ENCODE peak calls at places on chromosome 9, in six cellular contexts. G is CD8-positive, alpha-beta T cell; R is uterus; Q is GM12865; F is putamen; B is mammary epithelial cell. M is an unnamed sample.

GRCh38 chr9:94912700-94913249 is 186.3 kb downstream of the AOPEP start:
- DNase-seq in R (no peak), Q (no peak), G (no peak), B (peak; percentile 67), F (no peak), M (peak; percentile 98)

GRCh38 chr9:15277400-15278137 is 29.4 kb downstream of the TTC39B start:
- DNase-seq in G (no peak), R (no peak), F (peak; percentile 57), Q (peak; percentile 33), B (peak; percentile 22), M (peak; percentile 13)

GRCh38 chr9:16964228-16964627 is 93.8 kb upstream of the BNC2 start:
- DNase-seq in B (peak; percentile 62), Q (no peak), F (no peak), R (no peak), G (no peak), M (peak; percentile 60)

GRCh38 chr9:3508531-3509374 is 17.0 kb downstream of the RFX3 start:
- DNase-seq in B (peak; percentile 47), F (peak; percentile 17), R (no peak), G (no peak), Q (peak; percentile 41), M (no peak)

GRCh38 chr9:108691614-108692013 is 164.2 kb downstream of the ACTL7B start:
- DNase-seq in G (no peak), F (no peak), Q (no peak), B (peak; percentile 66), R (no peak), M (no peak)

GRCh38 chr9:32665101-32665500 is 29.6 kb upstream of the TAF1L start:
- DNase-seq in B (peak; percentile 80), Q (no peak), R (no peak), G (no peak), F (peak; percentile 21), M (peak; percentile 35)

GRCh38 chr9:104794070-104794469 is 30.1 kb downstream of the NIPSNAP3B start:
- DNase-seq in B (no peak), Q (no peak), G (no peak), R (no peak), F (no peak), M (peak; percentile 25)

GRCh38 chr9:130870491-130871381 is 25.9 kb downstream of the QRFP start:
- DNase-seq in Q (peak; percentile 67), F (no peak), B (no peak), R (no peak), G (no peak), M (no peak)

GRCh38 chr9:3299872-3300271 is 225.9 kb downstream of the RFX3 start:
- DNase-seq in G (no peak), F (no peak), R (no peak), Q (peak; percentile 67), B (no peak), M (no peak)

GRCh38 chr9:22447607-22448305 is 1.1 kb downstream of the DMRTA1 start:
- DNase-seq in B (no peak), G (no peak), Q (no peak), F (no peak), R (no peak), M (no peak)

GRCh38 chr9:70172532-70172931 is 86.2 kb upstream of the SMC5 start:
- DNase-seq in B (no peak), G (no peak), Q (no peak), F (no peak), R (no peak), M (no peak)

GRCh38 chr9:108517591-108518365 is 338.0 kb downstream of the ACTL7B start:
- DNase-seq in R (no peak), Q (no peak), G (no peak), B (no peak), F (no peak), M (no peak)

GRCh38 chr9:2655411-2655901 is 33.9 kb downstream of the VLDLR start:
- DNase-seq in Q (peak; percentile 29), B (peak; percentile 92), G (peak; percentile 7), F (no peak), R (no peak), M (peak; percentile 87)

GRCh38 chr9:19133549-19134345 is 6.5 kb upstream of the PLIN2 start:
- DNase-seq in Q (peak; percentile 21), F (no peak), G (no peak), B (no peak), R (no peak), M (no peak)

GRCh38 chr9:4110562-4110961 is 189.3 kb downstream of the GLIS3 start:
- DNase-seq in Q (no peak), F (no peak), G (no peak), B (no peak), R (no peak), M (no peak)

GRCh38 chr9:70121818-70122436 is 78.3 kb downstream of the MAMDC2 start:
- DNase-seq in Q (no peak), B (peak; percentile 60), G (no peak), F (no peak), R (no peak), M (no peak)

GRCh38 chr9:128045876-128046275 is 21.2 kb downstream of the NAIF1 start:
- DNase-seq in F (no peak), Q (no peak), B (no peak), G (no peak), R (no peak), M (no peak)

GRCh38 chr9:127523312-127523851 is 72.1 kb downstream of the LRSAM1 start:
- DNase-seq in G (peak; percentile 30), F (no peak), R (peak; percentile 20), B (no peak), Q (peak; percentile 31), M (peak; percentile 77)

GRCh38 chr9:133767625-133768024 is 29.5 kb upstream of the SARDH start:
- DNase-seq in B (no peak), Q (no peak), G (no peak), R (no peak), F (no peak), M (no peak)

GRCh38 chr9:4541848-4542247 is 51.6 kb downstream of the SLC1A1 start:
- DNase-seq in G (no peak), R (no peak), B (no peak), Q (no peak), F (no peak), M (no peak)

GRCh38 chr9:75181748-75182147 is 93.4 kb downstream of the OSTF1 start:
- DNase-seq in B (peak; percentile 98), Q (no peak), F (no peak), G (no peak), R (no peak), M (peak; percentile 39)

GRCh38 chr9:78668148-78668825 is 371.4 kb downstream of the PSAT1 start:
- DNase-seq in Q (no peak), R (no peak), G (no peak), F (no peak), B (peak; percentile 76), M (peak; percentile 64)

GRCh38 chr9:135987838-135988404 is 26.7 kb upstream of the UBAC1 start:
- DNase-seq in F (no peak), G (no peak), Q (no peak), R (no peak), B (no peak), M (no peak)

GRCh38 chr9:37215456-37216229 is 95.3 kb downstream of the ZCCHC7 start:
- DNase-seq in Q (no peak), F (peak; percentile 5), G (no peak), B (peak; percentile 23), R (no peak), M (peak; percentile 8)

GRCh38 chr9:129272348-129273025 is 94.4 kb upstream of the IER5L start:
- DNase-seq in Q (no peak), B (no peak), R (no peak), G (no peak), F (no peak), M (no peak)

GRCh38 chr9:114091711-114092110 is 7.4 kb downstream of the KIF12 start:
- DNase-seq in R (no peak), F (no peak), G (no peak), B (no peak), Q (no peak), M (no peak)

GRCh38 chr9:123798203-123798602 is 131.7 kb downstream of the DENND1A start:
- DNase-seq in G (no peak), Q (no peak), F (no peak), R (no peak), B (peak; percentile 4), M (no peak)

GRCh38 chr9:27407966-27408365 is 111.0 kb upstream of the EQTN start:
- DNase-seq in G (no peak), R (no peak), F (peak; percentile 40), B (no peak), Q (no peak), M (peak; percentile 36)

GRCh38 chr9:129235931-129236331 is 57.9 kb upstream of the IER5L start:
- DNase-seq in G (peak; percentile 65), F (no peak), R (no peak), Q (peak; percentile 73), B (no peak), M (no peak)

GRCh38 chr9:114117614-114117995 is 18.5 kb upstream of the KIF12 start:
- DNase-seq in F (no peak), Q (no peak), R (no peak), B (no peak), G (no peak), M (no peak)

GRCh38 chr9:28073278-28073677 is 500.0 kb upstream of the C9orf72 start:
- DNase-seq in Q (peak; percentile 40), R (no peak), G (no peak), B (peak; percentile 32), F (peak; percentile 40), M (peak; percentile 45)

GRCh38 chr9:32969270-32969669 is 32.2 kb downstream of the APTX start:
- DNase-seq in F (no peak), Q (no peak), R (no peak), B (peak; percentile 6), G (no peak), M (no peak)

GRCh38 chr9:111258209-111258877 is 71.7 kb downstream of the OR2K2 start:
- DNase-seq in B (no peak), G (no peak), F (no peak), Q (no peak), R (no peak), M (no peak)

GRCh38 chr9:110877376-110877775 is 160.9 kb downstream of the LPAR1 start:
- DNase-seq in R (no peak), B (no peak), Q (no peak), G (no peak), F (no peak), M (no peak)